ENCODE peak calls at places on chromosomes 1 and 21, in ten cellular contexts. Q is IMR-90; U is A549; D is lung; X is upper lobe of right lung; J is left ventricle myocardium inferior; H is Peyer's patch; T is left lung; K is fibroblast of lung; Z is CD8-positive, alpha-beta memory T cell. L is an unnamed sample. For H3K9me3, the result is how much of the 10 kb centered on the place peaks cover.

GRCh38 chr1:38938722-38939260 is 2.8 kb downstream of the RHBDL2 start:
- DNase-seq in T (no peak), X (no peak), K (no peak), J (no peak), U (no peak), Q (no peak), H (no peak), D (no peak), Z (no peak), L (no peak)

GRCh38 chr21:16624468-16625102 is 888.3 kb upstream of the CXADR start:
- DNase-seq in H (no peak), D (no peak), X (no peak), T (no peak), Z (no peak), K (no peak), Q (no peak), J (no peak), U (no peak), L (no peak)

GRCh38 chr1:43300661-43301094 is at the start of gene TIE1:
- DNase-seq in X (no peak), H (no peak), Z (no peak), Q (no peak), D (no peak), K (no peak), T (no peak), J (peak), U (no peak), L (no peak)

GRCh38 chr21:45019076-45019886 is 55.1 kb upstream of the ADARB1 start:
- DNase-seq in U (no peak), Z (no peak), K (no peak), D (no peak), J (peak), Q (no peak), X (peak), T (peak), H (peak), L (no peak)

GRCh38 chr1:234605983-234606730 is 3.8 kb downstream of the IRF2BP2 start:
- DNase-seq in K (peak), Z (peak), D (no peak), T (no peak), Q (peak), X (no peak), J (peak), U (peak), H (no peak), L (peak)

GRCh38 chr1:19336543-19336942 is 24.4 kb downstream of the SLC66A1 start:
- DNase-seq in H (no peak), X (no peak), U (no peak), J (no peak), K (no peak), T (no peak), Z (no peak), Q (peak), D (no peak), L (no peak)

GRCh38 chr1:118249641-118250040 is 64.6 kb upstream of the SPAG17 start:
- DNase-seq in K (no peak), J (no peak), H (no peak), Q (no peak), U (no peak), Z (no peak), D (no peak), X (no peak), T (no peak), L (no peak)

GRCh38 chr1:66712819-66713218 is 39.4 kb upstream of the DYNLT5 start:
- DNase-seq in T (no peak), K (no peak), H (no peak), Q (no peak), D (no peak), X (no peak), J (no peak), U (no peak), Z (no peak), L (no peak)

GRCh38 chr1:172269084-172269483 is 151.4 kb upstream of the C1orf105 start:
- DNase-seq in K (no peak), J (no peak), X (no peak), D (no peak), U (peak), Q (no peak), Z (no peak), H (no peak), T (no peak), L (no peak)

GRCh38 chr21:34092241-34092921 is 19.0 kb downstream of the MRPS6 start:
- DNase-seq in H (no peak), D (no peak), U (no peak), K (no peak), Z (no peak), Q (no peak), X (no peak), J (no peak), T (no peak), L (no peak)

GRCh38 chr1:24898909-24899439 is 31.1 kb downstream of the RUNX3 start:
- DNase-seq in K (no peak), X (no peak), Q (no peak), D (no peak), J (no peak), T (peak), U (no peak), H (peak), Z (no peak), L (no peak)

GRCh38 chr1:229142496-229142895 is 128.4 kb upstream of the RAB4A start:
- DNase-seq in U (no peak), T (no peak), X (no peak), Q (no peak), K (no peak), H (no peak), J (no peak), Z (no peak), D (no peak), L (no peak)

GRCh38 chr1:161199506-161200119 is 759 bp upstream of the ADAMTS4 start:
- DNase-seq in U (no peak), X (no peak), K (no peak), J (no peak), Q (no peak), T (no peak), Z (no peak), H (no peak), D (no peak), L (no peak)

GRCh38 chr1:22572778-22573177 is 9.5 kb downstream of the EPHA8 start:
- DNase-seq in K (no peak), H (no peak), T (no peak), J (no peak), X (no peak), U (no peak), Z (no peak), Q (no peak), D (no peak), L (no peak)

GRCh38 chr1:18739956-18740355 is 109.3 kb downstream of the PAX7 start:
- DNase-seq in Z (no peak), J (no peak), D (no peak), Q (no peak), T (no peak), U (no peak), H (no peak), X (peak), K (no peak), L (no peak)

GRCh38 chr21:27954806-27955205 is 987.9 kb upstream of the ADAMTS5 start:
- DNase-seq in X (no peak), T (no peak), J (no peak), D (no peak), K (peak), U (no peak), Z (no peak), Q (peak), H (no peak), L (no peak)

GRCh38 chr1:35085421-35085820 is 6.2 kb downstream of the ZMYM1 start:
- DNase-seq in J (no peak), D (no peak), K (no peak), X (no peak), H (no peak), U (no peak), T (no peak), Z (no peak), Q (no peak), L (no peak)

GRCh38 chr1:119083479-119083878 is 57.0 kb downstream of the WARS2 start:
- DNase-seq in Q (no peak), X (no peak), T (no peak), Z (no peak), K (no peak), D (no peak), H (no peak), U (no peak), J (no peak), L (no peak)

GRCh38 chr1:44636711-44637589 is 37.3 kb downstream of the TMEM53 start:
- DNase-seq in Z (no peak), X (no peak), D (no peak), U (no peak), H (no peak), Q (peak), K (peak), T (no peak), J (no peak), L (no peak)

GRCh38 chr1:224189561-224189960 is 6.5 kb downstream of the DEGS1 start:
- DNase-seq in X (no peak), K (no peak), J (no peak), T (no peak), U (no peak), H (no peak), Q (no peak), D (no peak), Z (no peak), L (no peak)

GRCh38 chr1:101769520-101769919 is 227.2 kb downstream of the OLFM3 start:
- DNase-seq in H (no peak), J (no peak), D (no peak), X (no peak), K (no peak), U (peak), T (no peak), Q (peak), Z (no peak), L (no peak)

GRCh38 chr1:92679980-92680379 is 104.9 kb downstream of the EVI5 start:
- DNase-seq in D (no peak), K (no peak), X (no peak), Z (no peak), J (no peak), T (no peak), H (no peak), U (no peak), Q (no peak), L (no peak)

GRCh38 chr1:169494343-169494742 is 8.6 kb upstream of the SLC19A2 start:
- DNase-seq in T (no peak), Q (no peak), D (no peak), Z (no peak), U (no peak), K (no peak), J (no peak), H (no peak), X (no peak), L (no peak)
- H3K27ac ChIP-seq in T (no peak), Q (no peak), D (no peak), Z (no peak), U (no peak), K (no peak), J (no peak), H (no peak), X (no peak), L (no peak)

DNA sequence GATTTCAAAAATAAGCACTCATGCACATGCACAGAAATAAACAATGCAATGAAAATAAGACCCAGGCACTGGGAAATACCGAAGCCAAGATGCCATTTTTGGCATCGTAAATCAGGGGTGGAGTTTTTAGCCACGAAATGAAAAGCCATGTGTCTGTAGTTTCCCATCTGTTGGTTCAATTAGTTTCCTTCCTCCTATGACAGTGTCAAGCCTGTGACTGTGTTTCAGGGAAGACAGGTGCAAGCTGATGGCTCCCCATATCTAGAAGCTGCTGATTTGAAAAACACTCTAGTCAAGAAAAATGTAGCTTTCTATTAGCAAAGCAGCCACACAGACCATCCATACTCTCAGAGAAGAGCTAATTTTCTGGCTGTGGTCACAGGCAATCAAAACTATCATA is 480.4 kb upstream of the CAMK1G start:
- DNase-seq in Z (no peak), X (no peak), H (no peak), D (no peak), K (no peak), T (no peak), U (no peak), J (no peak), Q (no peak), L (no peak)
- H3K4me3 ChIP-seq in Z (no peak), X (no peak), H (no peak), D (no peak), K (no peak), T (no peak), U (no peak), J (no peak), Q (no peak), L (no peak)

GRCh38 chr21:23607782-23608181 is 1999.5 kb downstream of the MRPL39 start:
- DNase-seq in J (no peak), K (no peak), D (no peak), H (no peak), X (no peak), U (no peak), Z (no peak), Q (no peak), T (no peak), L (no peak)

GRCh38 chr21:23612210-23612609 is 1995.1 kb downstream of the MRPL39 start:
- DNase-seq in K (no peak), Q (no peak), J (no peak), H (no peak), T (no peak), X (no peak), U (no peak), Z (no peak), D (no peak), L (no peak)

GRCh38 chr21:23613014-23613413 is 1994.3 kb downstream of the MRPL39 start:
- DNase-seq in Z (no peak), H (no peak), Q (no peak), J (no peak), T (no peak), D (no peak), U (no peak), X (no peak), K (no peak), L (no peak)
- H3K9me3 ChIP-seq in Z (under half), H (under half), Q (under half), J (under half), T (under half), D (under half), U (under half), X (under half), K (under half), L (under half)

GRCh38 chr1:177983824-177984528 is 14.1 kb upstream of the SEC16B start:
- DNase-seq in K (peak), D (no peak), X (no peak), T (peak), J (peak), Z (no peak), U (peak), Q (peak), H (no peak), L (peak)
- H3K27ac ChIP-seq in K (peak), D (no peak), X (no peak), T (peak), J (peak), Z (no peak), U (no peak), Q (no peak), H (no peak), L (no peak)

DNA sequence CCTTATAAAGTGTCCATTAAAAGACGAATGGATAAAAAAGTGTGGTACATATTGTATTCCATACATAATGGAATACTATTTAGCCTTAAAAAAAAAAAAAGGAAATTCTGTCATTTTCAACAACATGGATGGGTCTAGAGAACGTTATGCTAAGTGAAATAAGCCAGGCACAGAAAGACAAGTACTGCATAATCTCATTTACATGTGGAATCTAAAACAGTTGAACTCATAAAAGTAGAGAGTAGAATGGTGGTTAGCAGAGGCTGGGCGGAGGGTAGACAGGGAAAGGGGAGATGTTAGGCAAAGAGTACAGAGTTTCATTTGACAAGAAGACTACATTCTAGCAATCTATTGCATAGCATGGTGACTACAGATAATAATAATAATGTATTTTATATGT is 2.6 kb downstream of the CTSS start:
- DNase-seq in T (no peak), U (no peak), K (no peak), D (no peak), H (no peak), X (no peak), Z (no peak), Q (no peak), J (no peak), L (no peak)
- H3K4me3 ChIP-seq in T (peak), U (no peak), K (no peak), D (no peak), H (no peak), X (peak), Z (no peak), Q (no peak), J (no peak), L (no peak)

DNA sequence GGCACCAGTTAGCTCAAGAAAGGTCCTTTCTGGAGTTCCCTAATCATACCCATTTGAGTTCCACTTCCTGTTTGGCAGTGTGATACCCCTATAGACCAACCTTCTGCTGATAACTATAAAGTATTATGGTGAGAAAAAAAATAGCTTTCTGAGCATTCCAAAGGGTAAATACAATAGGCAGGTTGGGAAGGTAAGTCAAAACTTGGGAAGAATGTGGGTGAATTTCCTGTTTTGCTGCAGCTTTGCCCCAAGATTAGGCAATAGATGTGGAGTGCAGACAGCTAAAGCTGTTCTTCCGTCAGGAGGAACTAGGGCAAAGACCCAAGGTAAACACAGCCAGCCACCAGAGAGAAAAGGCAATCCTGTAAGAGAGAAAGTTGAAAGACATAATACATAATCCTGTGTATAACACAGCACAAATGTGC is 49.9 kb upstream of the GUCA2A start:
- DNase-seq in K (peak), H (no peak), J (no peak), X (no peak), U (peak), D (peak), Q (peak), T (peak), Z (no peak), L (no peak)
- H3K9me3 ChIP-seq in K (under half), H (under half), J (under half), X (under half), U (under half), D (under half), Q (under half), T (under half), Z (under half), L (under half)

DNA sequence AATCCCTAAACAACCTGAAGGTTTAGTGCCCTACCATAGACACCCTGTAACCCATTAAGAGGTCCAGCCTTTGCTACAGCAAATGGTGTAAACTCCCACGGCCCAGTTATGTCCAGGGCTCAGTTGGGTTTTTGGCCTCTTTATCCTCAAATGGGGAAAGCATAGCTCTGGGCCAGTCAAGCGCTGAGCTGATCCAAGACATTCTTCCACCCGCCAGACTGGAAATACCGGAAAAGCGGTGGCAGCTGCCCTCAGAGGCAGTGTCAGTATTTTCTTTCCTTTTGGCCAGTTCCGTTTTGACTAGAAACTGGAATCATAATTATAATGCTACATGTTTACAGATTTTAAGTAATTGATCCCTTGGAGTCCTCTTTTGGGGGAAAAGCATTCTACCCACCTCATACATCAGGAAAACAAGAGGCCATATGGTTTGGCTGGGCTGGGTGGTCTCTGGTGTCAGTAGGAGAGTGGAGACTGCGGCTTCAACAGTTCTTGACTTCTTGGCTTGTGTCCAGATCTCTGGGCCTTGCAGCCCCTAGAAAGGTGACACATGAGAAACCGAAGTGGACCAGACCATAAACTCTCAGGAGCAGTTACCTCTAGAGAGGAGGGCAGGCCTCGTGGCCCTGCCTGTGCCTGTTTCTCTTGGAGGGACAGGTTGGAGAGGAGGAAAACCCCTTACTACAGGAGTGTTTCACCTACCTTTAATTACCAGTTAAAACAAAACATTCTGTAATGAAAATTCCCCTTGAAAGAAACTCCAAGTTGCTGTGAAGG is 30.2 kb upstream of the CLDN14 start:
- DNase-seq in K (no peak), J (no peak), X (peak), D (peak), T (peak), Q (no peak), H (no peak), Z (no peak), U (no peak), L (no peak)
- H3K27ac ChIP-seq in K (no peak), J (no peak), X (no peak), D (no peak), T (no peak), Q (no peak), H (no peak), Z (no peak), U (no peak), L (no peak)

L was measured in SJSA1.